ENCODE peak calls at places on chromosomes 6 and 20, in six cellular contexts. One of them, this sample, is unnamed.

GRCh38 chr20:32163951-32164350 is 43.6 kb downstream of the PLAGL2 start:
- DNase-seq in H1: no peak
- DNase-seq in IMR-90: no peak
- DNase-seq in H9: no peak
- DNase-seq in mesenchymal stem cell: no peak
- DNase-seq in neuronal stem cell: no peak
- DNase-seq in this sample: no peak

GRCh38 chr6:169231790-169232506 is 21.7 kb downstream of the THBS2 start:
- DNase-seq in H1: peak; percentile 39
- DNase-seq in IMR-90: no peak
- DNase-seq in H9: no peak
- DNase-seq in mesenchymal stem cell: no peak
- DNase-seq in neuronal stem cell: no peak
- DNase-seq in this sample: no peak

GRCh38 chr6:3334579-3334978 is 75.8 kb downstream of the PSMG4 start:
- DNase-seq in H1: no peak
- DNase-seq in IMR-90: no peak
- DNase-seq in H9: no peak
- DNase-seq in mesenchymal stem cell: no peak
- DNase-seq in neuronal stem cell: no peak
- DNase-seq in this sample: no peak

GRCh38 chr6:145247677-145248419 is 487.5 kb downstream of the EPM2A start:
- DNase-seq in H1: no peak
- DNase-seq in IMR-90: peak; percentile 98
- DNase-seq in H9: no peak
- DNase-seq in mesenchymal stem cell: peak; percentile 87
- DNase-seq in neuronal stem cell: no peak
- DNase-seq in this sample: no peak

GRCh38 chr6:5082487-5083306 is 2.4 kb upstream of the PPP1R3G start:
- DNase-seq in H1: no peak
- DNase-seq in IMR-90: peak; percentile 81
- DNase-seq in H9: no peak
- DNase-seq in mesenchymal stem cell: peak; percentile 81
- DNase-seq in neuronal stem cell: no peak
- DNase-seq in this sample: peak; percentile 96

GRCh38 chr20:46139243-46139889 is 21.3 kb downstream of the CD40 start:
- DNase-seq in H1: no peak
- DNase-seq in IMR-90: no peak
- DNase-seq in H9: no peak
- DNase-seq in mesenchymal stem cell: no peak
- DNase-seq in neuronal stem cell: no peak
- DNase-seq in this sample: no peak

GRCh38 chr6:113122060-113122459 is 735.1 kb upstream of the MARCKS start:
- DNase-seq in H1: no peak
- DNase-seq in IMR-90: peak; percentile 87
- DNase-seq in H9: peak; percentile 53
- DNase-seq in mesenchymal stem cell: peak; percentile 82
- DNase-seq in neuronal stem cell: no peak
- DNase-seq in this sample: peak; percentile 60

GRCh38 chr20:44572551-44573500 is 9.6 kb upstream of the PKIG start:
- DNase-seq in H1: no peak
- DNase-seq in IMR-90: peak; percentile 89
- DNase-seq in H9: no peak
- DNase-seq in mesenchymal stem cell: peak; percentile 91
- DNase-seq in neuronal stem cell: no peak
- DNase-seq in this sample: peak; percentile 96

GRCh38 chr6:154410215-154410614 is 53.6 kb upstream of the IPCEF1 start:
- DNase-seq in H1: no peak
- DNase-seq in IMR-90: no peak
- DNase-seq in H9: no peak
- DNase-seq in mesenchymal stem cell: no peak
- DNase-seq in neuronal stem cell: no peak
- DNase-seq in this sample: no peak

GRCh38 chr6:102015431-102015830 is 621.9 kb downstream of the GRIK2 start:
- DNase-seq in H1: no peak
- DNase-seq in IMR-90: no peak
- DNase-seq in H9: no peak
- DNase-seq in mesenchymal stem cell: no peak
- DNase-seq in neuronal stem cell: no peak
- DNase-seq in this sample: no peak

GRCh38 chr6:118882314-118882905 is 11.5 kb upstream of the ASF1A start:
- DNase-seq in H1: no peak
- DNase-seq in IMR-90: no peak
- DNase-seq in H9: no peak
- DNase-seq in mesenchymal stem cell: no peak
- DNase-seq in neuronal stem cell: no peak
- DNase-seq in this sample: no peak

GRCh38 chr6:25138024-25138696 is 141.0 kb upstream of the CARMIL1 start:
- DNase-seq in H1: no peak
- DNase-seq in IMR-90: peak; percentile 62
- DNase-seq in H9: no peak
- DNase-seq in mesenchymal stem cell: peak; percentile 72
- DNase-seq in neuronal stem cell: no peak
- DNase-seq in this sample: no peak

GRCh38 chr20:30816182-30816645 is 441.2 kb upstream of the DEFB115 start:
- DNase-seq in H1: no peak
- DNase-seq in IMR-90: no peak
- DNase-seq in H9: peak; percentile 38
- DNase-seq in mesenchymal stem cell: no peak
- DNase-seq in neuronal stem cell: no peak
- DNase-seq in this sample: no peak

GRCh38 chr6:40804905-40805304 is 217.7 kb upstream of the LRFN2 start:
- DNase-seq in H1: no peak
- DNase-seq in IMR-90: no peak
- DNase-seq in H9: no peak
- DNase-seq in mesenchymal stem cell: no peak
- DNase-seq in neuronal stem cell: no peak
- DNase-seq in this sample: no peak

GRCh38 chr6:37673436-37673835 is 24.2 kb downstream of the MDGA1 start:
- DNase-seq in H1: no peak
- DNase-seq in IMR-90: no peak
- DNase-seq in H9: no peak
- DNase-seq in mesenchymal stem cell: no peak
- DNase-seq in neuronal stem cell: no peak
- DNase-seq in this sample: no peak

GRCh38 chr20:38125157-38126056 is 39.7 kb downstream of the TGM2 start:
- DNase-seq in H1: peak; percentile 48
- DNase-seq in IMR-90: peak; percentile 58
- DNase-seq in H9: no peak
- DNase-seq in mesenchymal stem cell: no peak
- DNase-seq in neuronal stem cell: no peak
- DNase-seq in this sample: no peak

GRCh38 chr6:17167327-17167979 is 65.6 kb downstream of the STMND1 start:
- DNase-seq in H1: peak; percentile 58
- DNase-seq in IMR-90: peak; percentile 15
- DNase-seq in H9: peak; percentile 87
- DNase-seq in mesenchymal stem cell: peak; percentile 59
- DNase-seq in neuronal stem cell: peak; percentile 30
- DNase-seq in this sample: peak; percentile 28

GRCh38 chr20:9281770-9282169 is 212.9 kb downstream of the PLCB4 start:
- DNase-seq in H1: no peak
- DNase-seq in IMR-90: no peak
- DNase-seq in H9: no peak
- DNase-seq in mesenchymal stem cell: no peak
- DNase-seq in neuronal stem cell: no peak
- DNase-seq in this sample: no peak

GRCh38 chr20:34791289-34792020 is 34.0 kb downstream of the NCOA6 start:
- DNase-seq in H1: no peak
- DNase-seq in IMR-90: peak; percentile 67
- DNase-seq in H9: no peak
- DNase-seq in mesenchymal stem cell: peak; percentile 84
- DNase-seq in neuronal stem cell: no peak
- DNase-seq in this sample: no peak

GRCh38 chr20:52539891-52540290 is 348.3 kb upstream of the ZFP64 start:
- DNase-seq in H1: no peak
- DNase-seq in IMR-90: no peak
- DNase-seq in H9: no peak
- DNase-seq in mesenchymal stem cell: no peak
- DNase-seq in neuronal stem cell: no peak
- DNase-seq in this sample: no peak

GRCh38 chr6:133184798-133185380 is 56.3 kb upstream of the EYA4 start:
- DNase-seq in H1: no peak
- DNase-seq in IMR-90: peak; percentile 53
- DNase-seq in H9: no peak
- DNase-seq in mesenchymal stem cell: peak; percentile 33
- DNase-seq in neuronal stem cell: no peak
- DNase-seq in this sample: no peak

GRCh38 chr6:53426544-53427270 is 78.0 kb upstream of the ELOVL5 start:
- DNase-seq in H1: no peak
- DNase-seq in IMR-90: no peak
- DNase-seq in H9: no peak
- DNase-seq in mesenchymal stem cell: no peak
- DNase-seq in neuronal stem cell: no peak
- DNase-seq in this sample: no peak

GRCh38 chr6:7137335-7138106 is 29.8 kb downstream of the RREB1 start:
- DNase-seq in H1: peak; percentile 45
- DNase-seq in IMR-90: peak; percentile 77
- DNase-seq in H9: peak; percentile 57
- DNase-seq in mesenchymal stem cell: peak; percentile 79
- DNase-seq in neuronal stem cell: no peak
- DNase-seq in this sample: peak; percentile 74

GRCh38 chr20:23296841-23297701 is 53.5 kb upstream of the NXT1 start:
- DNase-seq in H1: no peak
- DNase-seq in IMR-90: no peak
- DNase-seq in H9: no peak
- DNase-seq in mesenchymal stem cell: peak; percentile 69
- DNase-seq in neuronal stem cell: peak; percentile 38
- DNase-seq in this sample: no peak

GRCh38 chr20:23298155-23298554 is 52.4 kb upstream of the NXT1 start:
- DNase-seq in H1: no peak
- DNase-seq in IMR-90: no peak
- DNase-seq in H9: no peak
- DNase-seq in mesenchymal stem cell: no peak
- DNase-seq in neuronal stem cell: no peak
- DNase-seq in this sample: no peak

GRCh38 chr20:23294671-23295070 is 55.9 kb upstream of the NXT1 start:
- DNase-seq in H1: no peak
- DNase-seq in IMR-90: no peak
- DNase-seq in H9: no peak
- DNase-seq in mesenchymal stem cell: no peak
- DNase-seq in neuronal stem cell: no peak
- DNase-seq in this sample: no peak

GRCh38 chr20:23294166-23294565 is 56.4 kb upstream of the NXT1 start:
- DNase-seq in H1: no peak
- DNase-seq in IMR-90: no peak
- DNase-seq in H9: no peak
- DNase-seq in mesenchymal stem cell: peak; percentile 9
- DNase-seq in neuronal stem cell: no peak
- DNase-seq in this sample: no peak

GRCh38 chr20:23295934-23296333 is 54.7 kb upstream of the NXT1 start:
- DNase-seq in H1: no peak
- DNase-seq in IMR-90: no peak
- DNase-seq in H9: no peak
- DNase-seq in mesenchymal stem cell: no peak
- DNase-seq in neuronal stem cell: no peak
- DNase-seq in this sample: no peak
- H3K14ac ChIP-seq in H1: no peak overlapping the region
- H3K14ac ChIP-seq in IMR-90: no peak overlapping the region
- H3K14ac ChIP-seq in H9: no peak overlapping the region
- H3K14ac ChIP-seq in mesenchymal stem cell: peak overlapping the region; percentile 1
- H3K14ac ChIP-seq in neuronal stem cell: no peak overlapping the region
- H3K14ac ChIP-seq in this sample: no peak overlapping the region

GRCh38 chr6:135905604-135906300 is 54.3 kb downstream of the PDE7B start:
- DNase-seq in H1: no peak
- DNase-seq in IMR-90: no peak
- DNase-seq in H9: no peak
- DNase-seq in mesenchymal stem cell: no peak
- DNase-seq in neuronal stem cell: no peak
- DNase-seq in this sample: no peak

GRCh38 chr6:135902756-135903331 is 51.3 kb downstream of the PDE7B start:
- DNase-seq in H1: no peak
- DNase-seq in IMR-90: no peak
- DNase-seq in H9: no peak
- DNase-seq in mesenchymal stem cell: no peak
- DNase-seq in neuronal stem cell: no peak
- DNase-seq in this sample: no peak

GRCh38 chr6:135906542-135906941 is 55.0 kb downstream of the PDE7B start:
- DNase-seq in H1: no peak
- DNase-seq in IMR-90: peak; percentile 79
- DNase-seq in H9: no peak
- DNase-seq in mesenchymal stem cell: peak; percentile 37
- DNase-seq in neuronal stem cell: no peak
- DNase-seq in this sample: no peak

GRCh38 chr6:135904666-135905065 is 53.2 kb downstream of the PDE7B start:
- DNase-seq in H1: no peak
- DNase-seq in IMR-90: peak; percentile 62
- DNase-seq in H9: no peak
- DNase-seq in mesenchymal stem cell: no peak
- DNase-seq in neuronal stem cell: no peak
- DNase-seq in this sample: no peak

GRCh38 chr6:135901776-135902524 is 50.4 kb downstream of the PDE7B start:
- DNase-seq in H1: no peak
- DNase-seq in IMR-90: peak; percentile 96
- DNase-seq in H9: no peak
- DNase-seq in mesenchymal stem cell: no peak
- DNase-seq in neuronal stem cell: no peak
- DNase-seq in this sample: no peak
- H3K9ac ChIP-seq in H1: no peak overlapping the region
- H3K9ac ChIP-seq in IMR-90: peak overlapping the region; percentile 62
- H3K9ac ChIP-seq in H9: no peak overlapping the region
- H3K9ac ChIP-seq in mesenchymal stem cell: peak overlapping the region; percentile 83
- H3K9ac ChIP-seq in neuronal stem cell: no peak overlapping the region
- H3K9ac ChIP-seq in this sample: no peak overlapping the region

DNA sequence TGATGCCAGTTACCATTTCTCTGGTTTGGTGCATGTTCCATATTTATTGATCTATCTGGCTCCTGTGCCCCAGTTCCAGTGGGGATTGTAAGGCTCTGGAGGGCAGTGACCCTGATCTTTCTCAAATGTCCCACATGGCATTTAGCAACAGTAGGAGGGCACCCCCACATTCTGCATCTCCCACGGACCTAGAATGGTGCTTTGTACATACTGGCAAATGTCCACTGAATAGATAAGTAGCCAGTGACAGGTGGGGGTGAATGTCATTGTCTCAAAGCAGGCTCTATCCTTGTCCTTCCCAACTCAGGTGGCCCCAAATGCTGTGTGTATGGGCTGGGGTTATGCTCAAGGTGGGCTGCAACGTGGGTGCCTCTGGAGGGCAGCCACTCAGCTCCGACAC is 84.2 kb downstream of the TMEM242 start:
- DNase-seq in H1: no peak
- DNase-seq in IMR-90: no peak
- DNase-seq in H9: no peak
- DNase-seq in mesenchymal stem cell: no peak
- DNase-seq in neuronal stem cell: no peak
- DNase-seq in this sample: no peak
- H3K14ac ChIP-seq in H1: no peak overlapping the region
- H3K14ac ChIP-seq in IMR-90: no peak overlapping the region
- H3K14ac ChIP-seq in H9: no peak overlapping the region
- H3K14ac ChIP-seq in mesenchymal stem cell: no peak overlapping the region
- H3K14ac ChIP-seq in neuronal stem cell: no peak overlapping the region
- H3K14ac ChIP-seq in this sample: no peak overlapping the region

DNA sequence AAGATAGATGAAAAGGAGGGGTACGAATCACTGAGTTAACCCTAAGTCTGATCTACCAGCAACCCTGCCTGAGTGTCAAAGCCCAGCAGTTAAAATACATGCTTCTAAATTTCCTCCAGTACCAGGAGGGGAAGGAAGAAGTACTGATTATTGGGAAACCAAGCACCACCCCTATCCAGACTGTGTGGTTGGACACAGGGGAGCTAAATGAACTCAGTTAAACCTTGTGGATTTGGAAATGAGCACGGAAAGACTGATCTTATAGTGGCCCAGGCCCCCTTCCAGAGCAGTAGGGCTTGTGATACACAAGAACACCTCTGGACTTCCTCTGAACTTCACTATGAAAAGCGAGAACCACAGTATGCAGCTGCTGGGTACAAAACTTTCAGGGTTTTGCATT is 585.6 kb downstream of the MAFB start:
- DNase-seq in H1: no peak
- DNase-seq in IMR-90: no peak
- DNase-seq in H9: no peak
- DNase-seq in mesenchymal stem cell: no peak
- DNase-seq in neuronal stem cell: no peak
- DNase-seq in this sample: no peak
- H3K9ac ChIP-seq in H1: no peak overlapping the region
- H3K9ac ChIP-seq in IMR-90: no peak overlapping the region
- H3K9ac ChIP-seq in H9: no peak overlapping the region
- H3K9ac ChIP-seq in mesenchymal stem cell: no peak overlapping the region
- H3K9ac ChIP-seq in neuronal stem cell: no peak overlapping the region
- H3K9ac ChIP-seq in this sample: no peak overlapping the region